ENCODE peak calls at places on chromosomes 6 and 20, in four cellular contexts. V is fibroblast of mammary gland; J is effector memory CD8-positive, alpha-beta T cell; X is mucosa of descending colon. O is an unnamed sample.

GRCh38 chr6:43014434-43014909 is 423 bp downstream of the KLHDC3 start:
- DNase-seq in V (peak), J (no peak), X (no peak), O (peak)

GRCh38 chr6:146498309-146498708 is 45.3 kb upstream of the RAB32 start:
- DNase-seq in V (no peak), J (no peak), X (no peak), O (no peak)

GRCh38 chr20:37596890-37597539 is 69.3 kb upstream of the BLCAP start:
- DNase-seq in V (no peak), J (no peak), X (no peak), O (no peak)

GRCh38 chr6:5084787-5085637 is at the start of gene PPP1R3G:
- DNase-seq in V (peak), J (no peak), X (peak), O (peak)

GRCh38 chr20:33076662-33077398 is 2.6 kb upstream of the BPIFB4 start:
- DNase-seq in V (no peak), J (peak), X (no peak), O (no peak)

GRCh38 chr20:36097751-36098151 is 56.8 kb upstream of the EPB41L1 start:
- DNase-seq in V (no peak), J (no peak), X (no peak), O (no peak)

GRCh38 chr6:130183271-130184222 is 39.2 kb downstream of the SAMD3 start:
- DNase-seq in V (no peak), J (peak), X (no peak), O (no peak)

GRCh38 chr6:73236147-73236750 is 11.0 kb upstream of the KHDC1L start:
- DNase-seq in V (peak), J (no peak), X (no peak), O (peak)

GRCh38 chr6:24949020-24949569 is 13.3 kb upstream of the RIPOR2 start:
- DNase-seq in V (no peak), J (peak), X (no peak), O (no peak)

GRCh38 chr20:1122388-1123315 is 4.2 kb downstream of the PSMF1 start:
- DNase-seq in V (peak), J (no peak), X (peak), O (peak)

GRCh38 chr20:36541227-36542018 is at the start of gene MYL9:
- DNase-seq in V (peak), J (no peak), X (peak), O (peak)

GRCh38 chr20:56393133-56393472 is 658 bp downstream of the CSTF1 start:
- DNase-seq in V (no peak), J (no peak), X (no peak), O (peak)

GRCh38 chr6:71967436-71967835 is 81.1 kb downstream of the RIMS1 start:
- DNase-seq in V (peak), J (no peak), X (no peak), O (no peak)

GRCh38 chr20:17843246-17844132 is 125.1 kb downstream of the SNX5 start:
- DNase-seq in V (peak), J (peak), X (no peak), O (peak)

GRCh38 chr6:7003041-7003440 is 104.7 kb upstream of the RREB1 start:
- DNase-seq in V (no peak), J (no peak), X (no peak), O (no peak)

GRCh38 chr20:15328084-15328483 is 990.7 kb upstream of the FLRT3 start:
- DNase-seq in V (no peak), J (no peak), X (no peak), O (no peak)

GRCh38 chr6:73144516-73144915 is 80.8 kb downstream of the KHDC1L start:
- DNase-seq in V (no peak), J (no peak), X (no peak), O (no peak)

GRCh38 chr6:76792394-76792793 is 670.9 kb downstream of the HTR1B start:
- DNase-seq in V (peak), J (no peak), X (no peak), O (peak)

GRCh38 chr6:16897669-16898068 is 136.4 kb upstream of the ATXN1 start:
- DNase-seq in V (no peak), J (no peak), X (no peak), O (no peak)

GRCh38 chr20:62704341-62704948 is 4.2 kb upstream of the NTSR1 start:
- DNase-seq in V (peak), J (no peak), X (peak), O (peak)

GRCh38 chr6:142361765-142362540 is 60.1 kb downstream of the ADGRG6 start:
- DNase-seq in V (peak), J (no peak), X (no peak), O (peak)

O was measured in fibroblast of pulmonary artery.